ENCODE peak calls at places on chromosomes 12 and 14, in six cellular contexts. S is cardiac fibroblast; E is right lobe of liver; F is bronchial epithelial cell; T is CD8-positive, alpha-beta T cell; K is tibial artery. P is an unnamed sample.

GRCh38 chr14:24093901-24094838 is at the start of gene PCK2:
- DNase-seq in K (peak; percentile 96), S (peak; percentile 91), E (peak; percentile 98), F (peak; percentile 78), T (peak; percentile 67), P (peak; percentile 96)

GRCh38 chr14:101929946-101930345 is 34.4 kb upstream of the DYNC1H1 start:
- DNase-seq in F (no peak), S (no peak), E (no peak), K (no peak), T (no peak), P (no peak)

GRCh38 chr14:22429546-22429945 is 159.5 kb downstream of the DAD1 start:
- DNase-seq in K (no peak), F (no peak), S (no peak), T (no peak), E (no peak), P (no peak)

GRCh38 chr12:116592116-116592637 is 33.0 kb downstream of the MAP1LC3B2 start:
- DNase-seq in E (peak; percentile 25), K (peak; percentile 29), F (no peak), S (peak; percentile 87), T (no peak), P (peak; percentile 48)

GRCh38 chr12:125434131-125434530 is 368.9 kb downstream of the AACS start:
- DNase-seq in F (no peak), S (no peak), E (no peak), T (no peak), K (no peak), P (no peak)

GRCh38 chr12:132194056-132194455 is 49.8 kb downstream of the NOC4L start:
- DNase-seq in F (no peak), S (no peak), T (no peak), K (no peak), E (no peak), P (no peak)

GRCh38 chr14:105019861-105020814 is 745 bp downstream of the CDCA4 start:
- DNase-seq in S (peak; percentile 39), K (no peak), F (no peak), T (peak; percentile 61), E (peak; percentile 48), P (peak; percentile 41)

GRCh38 chr12:64091186-64091585 is 130.9 kb downstream of the KICS2 start:
- DNase-seq in E (no peak), T (no peak), S (no peak), K (no peak), F (no peak), P (no peak)

GRCh38 chr14:80784824-80785223 is 156.7 kb downstream of the CEP128 start:
- DNase-seq in T (no peak), K (no peak), E (no peak), S (peak; percentile 52), F (no peak), P (no peak)

GRCh38 chr14:66070542-66071319 is 415.4 kb upstream of the CCDC196 start:
- DNase-seq in E (peak; percentile 36), T (peak; percentile 80), K (no peak), S (peak; percentile 35), F (peak; percentile 16), P (peak; percentile 7)

GRCh38 chr12:6376079-6376941 is 947 bp upstream of the SCNN1A start:
- DNase-seq in K (peak; percentile 70), T (no peak), E (no peak), S (peak; percentile 85), F (peak; percentile 57), P (peak; percentile 68)

GRCh38 chr12:76764856-76765255 is 941 bp downstream of the ZDHHC17 start:
- DNase-seq in E (no peak), T (no peak), S (peak; percentile 33), K (no peak), F (peak; percentile 27), P (peak; percentile 30)

GRCh38 chr14:49364752-49365117 is 221.4 kb downstream of the RPS29 start:
- DNase-seq in S (no peak), K (no peak), F (no peak), E (no peak), T (no peak), P (no peak)

GRCh38 chr12:15192721-15193120 is 28.5 kb downstream of the RERG start:
- DNase-seq in K (no peak), F (peak; percentile 58), T (no peak), S (no peak), E (no peak), P (no peak)

GRCh38 chr14:102941419-102942011 is 19.1 kb downstream of the AMN start:
- DNase-seq in K (no peak), E (no peak), S (no peak), T (no peak), F (no peak), P (no peak)

GRCh38 chr12:85835810-85836715 is at the start of gene RASSF9:
- DNase-seq in K (peak; percentile 66), T (no peak), E (peak; percentile 49), F (peak; percentile 83), S (peak; percentile 97), P (peak; percentile 92)

GRCh38 chr12:42386310-42386709 is 60.3 kb downstream of the PPHLN1 start:
- DNase-seq in E (no peak), T (no peak), F (no peak), S (no peak), K (no peak), P (no peak)

GRCh38 chr12:7605900-7606465 is 59.7 kb downstream of the APOBEC1 start:
- DNase-seq in S (no peak), E (no peak), K (no peak), F (no peak), T (no peak), P (no peak)

GRCh38 chr14:55448146-55448614 is 7.8 kb upstream of the TBPL2 start:
- DNase-seq in K (no peak), T (no peak), F (peak; percentile 99), E (no peak), S (peak; percentile 93), P (peak; percentile 94)

GRCh38 chr12:93580682-93581081 is 8.2 kb downstream of the SOCS2 start:
- DNase-seq in T (no peak), S (no peak), F (no peak), E (no peak), K (no peak), P (no peak)

GRCh38 chr14:93285048-93285447 is 47.8 kb downstream of the BTBD7 start:
- DNase-seq in K (no peak), F (no peak), E (no peak), S (peak; percentile 35), T (no peak), P (peak; percentile 52)

GRCh38 chr12:99824900-99825562 is 159.7 kb downstream of the ANKS1B start:
- DNase-seq in K (no peak), F (no peak), T (no peak), S (no peak), E (no peak), P (no peak)

GRCh38 chr12:78864483-78865296 is at the start of gene SYT1:
- DNase-seq in E (peak; percentile 21), F (peak; percentile 55), T (no peak), S (peak; percentile 70), K (peak; percentile 19), P (peak; percentile 91)

GRCh38 chr12:76259660-76260389 is 88.4 kb downstream of the BBS10 start:
- DNase-seq in E (no peak), T (no peak), K (no peak), F (peak; percentile 96), S (peak; percentile 94), P (peak; percentile 87)

GRCh38 chr14:101125719-101126375 is 222.3 kb upstream of the RTL1 start:
- DNase-seq in F (no peak), S (no peak), E (no peak), K (peak; percentile 9), T (no peak), P (no peak)

GRCh38 chr12:5787828-5788227 is 157.2 kb downstream of the ANO2 start:
- DNase-seq in E (no peak), K (no peak), S (no peak), T (no peak), F (no peak), P (no peak)

GRCh38 chr14:42159138-42159537 is 552.5 kb downstream of the LRFN5 start:
- DNase-seq in K (no peak), T (no peak), F (no peak), S (no peak), E (no peak), P (no peak)

GRCh38 chr12:25929096-25929637 is 29.3 kb upstream of the RASSF8 start:
- DNase-seq in F (peak; percentile 47), S (peak; percentile 32), K (no peak), T (no peak), E (no peak), P (no peak)

GRCh38 chr12:21940972-21941521 is at the start of gene ABCC9:
- DNase-seq in F (peak; percentile 22), K (peak; percentile 60), E (peak; percentile 67), T (no peak), S (peak; percentile 25), P (no peak)

GRCh38 chr14:103427485-103428443 is 42.5 kb downstream of the MARK3 start:
- DNase-seq in S (peak; percentile 90), T (no peak), K (no peak), E (no peak), F (peak; percentile 55), P (peak; percentile 86)

GRCh38 chr12:10027311-10028099 is 3.0 kb upstream of the CLEC9A start:
- DNase-seq in K (no peak), S (no peak), F (peak; percentile 74), T (no peak), E (no peak), P (no peak)

GRCh38 chr14:67766035-67766680 is 50.2 kb downstream of the ZFYVE26 start:
- DNase-seq in K (peak; percentile 24), S (no peak), F (no peak), T (no peak), E (peak; percentile 21), P (no peak)
- TF ChIP-seq CTCF in K (no peak), S (no peak), F (peak; percentile 10), T (no peak), E (no peak), P (no peak)

GRCh38 chr14:61253064-61253753 is 27.9 kb downstream of the TMEM30B start:
- DNase-seq in E (no peak), F (no peak), S (no peak), T (no peak), K (no peak), P (no peak)
- TF ChIP-seq CTCF in E (no peak), F (no peak), S (no peak), T (peak; percentile 38), K (no peak), P (no peak)

DNA sequence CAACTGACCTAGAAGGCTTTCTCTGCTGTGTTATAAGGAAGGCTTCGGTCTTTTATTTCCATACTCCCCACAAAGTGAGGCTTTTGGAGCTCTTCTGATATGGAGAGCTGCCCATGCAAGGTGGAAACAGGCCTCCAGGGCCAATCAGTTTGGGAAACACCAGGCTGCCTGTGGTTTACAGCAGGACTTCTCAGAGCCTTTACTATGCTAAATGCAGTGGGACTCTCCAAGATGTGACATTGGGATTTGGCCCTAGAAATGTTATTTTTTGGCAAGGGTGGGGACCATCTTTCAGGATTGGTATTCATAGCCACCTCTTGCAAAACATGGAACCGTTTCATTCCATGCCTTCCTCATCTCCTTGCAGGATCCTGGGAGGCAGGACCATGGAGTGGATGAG is 3.7 kb downstream of the ACACB start:
- DNase-seq in S (no peak), F (no peak), K (no peak), T (no peak), E (no peak), P (no peak)
- TF ChIP-seq CTCF in S (no peak), F (no peak), K (no peak), T (no peak), E (no peak), P (no peak)

DNA sequence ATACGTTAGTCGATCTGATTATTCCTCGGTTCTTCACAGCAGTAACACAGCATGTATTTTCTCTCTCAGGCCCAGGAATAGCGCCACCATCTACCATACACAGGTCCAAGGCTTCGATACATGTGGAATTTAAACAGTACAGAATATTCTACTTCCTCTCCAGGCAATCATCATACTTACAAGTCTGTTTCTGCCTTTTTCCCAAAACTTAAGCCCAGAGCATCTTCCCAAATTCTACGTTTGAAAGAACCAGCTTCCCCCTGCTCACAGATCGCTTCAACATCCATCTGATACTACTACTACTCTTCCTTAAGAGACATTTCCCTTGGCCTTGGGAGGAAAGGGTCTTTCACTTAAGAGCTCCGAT is 626 bp downstream of the TXNDC16 start:
- DNase-seq in K (no peak), E (no peak), T (no peak), S (peak; percentile 59), F (peak; percentile 52), P (peak; percentile 52)
- TF ChIP-seq CTCF in K (no peak), E (peak; percentile 22), T (no peak), S (peak; percentile 43), F (peak; percentile 28), P (peak; percentile 50)

P was measured in astrocyte of the spinal cord.